ENCODE peak calls at places on chromosomes 6 and 20, in six cellular contexts. K, W, S, H, Q and A are unnamed samples.

GRCh38 chr6:131083687-131084086 is 20.6 kb upstream of the EPB41L2 start:
- DNase-seq in K (peak; percentile 42), W (no peak), S (no peak), H (peak; percentile 59), Q (no peak), A (no peak)

GRCh38 chr20:41170386-41171105 is 33.2 kb downstream of the PLCG1 start:
- DNase-seq in K (no peak), W (no peak), S (no peak), H (no peak), Q (no peak), A (no peak)

GRCh38 chr20:20480689-20481088 is 112.8 kb downstream of the INSM1 start:
- DNase-seq in K (peak; percentile 84), W (peak; percentile 79), S (peak; percentile 75), H (peak; percentile 79), Q (no peak), A (peak; percentile 69)

GRCh38 chr6:143188292-143188691 is 127.6 kb downstream of the AIG1 start:
- DNase-seq in K (no peak), W (no peak), S (no peak), H (no peak), Q (no peak), A (no peak)

GRCh38 chr6:132937466-132937906 is 123.1 kb downstream of the RPS12 start:
- DNase-seq in K (peak; percentile 44), W (peak; percentile 39), S (peak; percentile 30), H (peak; percentile 33), Q (no peak), A (peak; percentile 64)

GRCh38 chr6:3359091-3359752 is 97.6 kb downstream of the SLC22A23 start:
- DNase-seq in K (peak; percentile 31), W (peak; percentile 38), S (no peak), H (no peak), Q (no peak), A (no peak)

GRCh38 chr6:161434331-161434730 is 160.5 kb upstream of the AGPAT4 start:
- DNase-seq in K (no peak), W (peak; percentile 73), S (no peak), H (peak; percentile 59), Q (no peak), A (no peak)

GRCh38 chr6:119757467-119757866 is 407.9 kb upstream of the MAN1A1 start:
- DNase-seq in K (no peak), W (no peak), S (no peak), H (no peak), Q (no peak), A (peak; percentile 45)

GRCh38 chr6:169332250-169332649 is 78.6 kb upstream of the THBS2 start:
- DNase-seq in K (no peak), W (no peak), S (no peak), H (no peak), Q (no peak), A (no peak)

GRCh38 chr20:9916776-9917175 is 77.9 kb upstream of the PAK5 start:
- DNase-seq in K (no peak), W (no peak), S (no peak), H (peak; percentile 11), Q (no peak), A (no peak)

GRCh38 chr6:144360401-144360800 is 75.3 kb downstream of the UTRN start:
- DNase-seq in K (no peak), W (no peak), S (no peak), H (no peak), Q (no peak), A (peak; percentile 69)

GRCh38 chr6:158548418-158549161 is 11.3 kb upstream of the TMEM181 start:
- DNase-seq in K (no peak), W (no peak), S (no peak), H (peak; percentile 39), Q (no peak), A (no peak)

GRCh38 chr6:159790947-159791598 is 806 bp downstream of the MRPL18 start:
- DNase-seq in K (no peak), W (peak; percentile 20), S (peak; percentile 19), H (no peak), Q (peak; percentile 6), A (no peak)

GRCh38 chr6:41728954-41729353 is 6.5 kb downstream of the TFEB start:
- DNase-seq in K (no peak), W (no peak), S (no peak), H (no peak), Q (no peak), A (no peak)

GRCh38 chr6:54029187-54029586 is 82.1 kb upstream of the MLIP start:
- DNase-seq in K (no peak), W (no peak), S (no peak), H (no peak), Q (no peak), A (no peak)

GRCh38 chr20:48594533-48594932 is 233.3 kb downstream of the PREX1 start:
- DNase-seq in K (no peak), W (no peak), S (no peak), H (no peak), Q (no peak), A (no peak)

GRCh38 chr20:49601153-49601924 is 33.4 kb upstream of the PTGIS start:
- DNase-seq in K (no peak), W (no peak), S (no peak), H (no peak), Q (no peak), A (no peak)

GRCh38 chr20:49602370-49603208 is 34.7 kb upstream of the PTGIS start:
- DNase-seq in K (peak; percentile 41), W (no peak), S (no peak), H (no peak), Q (no peak), A (no peak)

GRCh38 chr20:49607568-49607967 is 39.6 kb upstream of the PTGIS start:
- DNase-seq in K (no peak), W (no peak), S (no peak), H (no peak), Q (no peak), A (no peak)

GRCh38 chr20:49599746-49600113 is 31.8 kb upstream of the PTGIS start:
- DNase-seq in K (no peak), W (no peak), S (no peak), H (no peak), Q (no peak), A (no peak)

DNA sequence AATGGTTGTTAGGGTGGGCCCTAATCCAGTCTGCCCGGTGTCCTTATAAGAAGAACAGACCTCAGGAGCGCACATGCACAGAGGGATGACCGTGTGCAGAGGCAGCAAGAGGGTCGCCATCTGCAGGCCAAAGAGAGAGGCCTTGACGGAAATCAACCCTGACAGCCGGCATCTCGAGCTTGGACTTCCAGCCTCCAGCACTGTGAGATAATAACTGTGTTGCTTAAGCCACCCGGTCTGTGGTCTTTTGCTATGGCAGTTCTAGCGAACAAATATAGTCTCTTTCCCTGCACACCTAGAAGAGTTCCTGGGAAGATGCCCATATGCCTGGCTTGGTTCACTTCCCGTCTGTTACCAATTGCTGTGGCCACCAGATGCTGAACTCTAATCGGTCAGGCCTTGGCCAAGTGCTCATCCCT is 35.3 kb upstream of the PTGIS start:
- DNase-seq in K (peak; percentile 45), W (no peak), S (no peak), H (peak; percentile 56), Q (no peak), A (no peak)
- TF ChIP-seq CTCF in K (peak; percentile 46), W (peak; percentile 13), S (no peak), H (peak; percentile 22), Q (no peak), A (no peak)

DNA sequence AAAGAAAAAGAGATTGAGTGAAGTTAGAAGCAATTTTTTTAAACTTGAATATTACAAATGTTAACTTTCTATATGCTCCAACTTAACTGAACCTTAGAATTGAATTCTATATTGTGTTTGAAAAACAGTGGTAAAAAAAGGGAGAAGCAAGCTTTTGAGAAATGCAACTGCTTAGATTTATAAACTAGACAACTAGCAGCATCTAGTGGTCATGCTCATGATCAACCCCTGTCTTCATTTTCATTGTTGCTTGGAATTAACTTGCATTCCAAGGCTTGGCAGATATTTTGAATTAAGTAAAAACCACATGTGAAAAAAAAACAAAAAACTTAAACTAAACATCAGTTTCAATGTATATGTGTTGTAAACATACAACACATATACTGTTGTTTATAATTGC is 113.1 kb downstream of the C6orf58 start:
- DNase-seq in K (peak; percentile 28), W (peak; percentile 1), S (peak; percentile 18), H (peak; percentile 18), Q (no peak), A (peak; percentile 32)
- TF ChIP-seq CTCF in K (peak; percentile 56), W (peak; percentile 74), S (peak; percentile 68), H (peak; percentile 64), Q (no peak), A (peak; percentile 51)

GRCh38 chr6:136288566-136289326 is 900 bp downstream of the BCLAF1 start:
- DNase-seq in K (peak; percentile 96), W (peak; percentile 96), S (peak; percentile 81), H (peak; percentile 96), Q (peak; percentile 85), A (peak; percentile 85)
- TF ChIP-seq CTCF in K (no peak), W (peak; percentile 28), S (no peak), H (peak; percentile 2), Q (peak; percentile 12), A (no peak)

GRCh38 chr20:33994624-33994913 is 858 bp downstream of the RALY start:
- DNase-seq in K (no peak), W (no peak), S (no peak), H (no peak), Q (no peak), A (no peak)

GRCh38 chr20:33992145-33992922 is 1.4 kb upstream of the RALY start:
- DNase-seq in K (peak; percentile 54), W (peak; percentile 63), S (peak; percentile 67), H (peak; percentile 47), Q (no peak), A (no peak)

GRCh38 chr20:33991498-33991897 is 2.2 kb upstream of the RALY start:
- DNase-seq in K (no peak), W (no peak), S (no peak), H (no peak), Q (no peak), A (no peak)

GRCh38 chr20:33993800-33994623 is at the start of gene RALY:
- DNase-seq in K (peak; percentile 72), W (peak; percentile 85), S (peak; percentile 89), H (peak; percentile 79), Q (peak; percentile 64), A (peak; percentile 80)

DNA sequence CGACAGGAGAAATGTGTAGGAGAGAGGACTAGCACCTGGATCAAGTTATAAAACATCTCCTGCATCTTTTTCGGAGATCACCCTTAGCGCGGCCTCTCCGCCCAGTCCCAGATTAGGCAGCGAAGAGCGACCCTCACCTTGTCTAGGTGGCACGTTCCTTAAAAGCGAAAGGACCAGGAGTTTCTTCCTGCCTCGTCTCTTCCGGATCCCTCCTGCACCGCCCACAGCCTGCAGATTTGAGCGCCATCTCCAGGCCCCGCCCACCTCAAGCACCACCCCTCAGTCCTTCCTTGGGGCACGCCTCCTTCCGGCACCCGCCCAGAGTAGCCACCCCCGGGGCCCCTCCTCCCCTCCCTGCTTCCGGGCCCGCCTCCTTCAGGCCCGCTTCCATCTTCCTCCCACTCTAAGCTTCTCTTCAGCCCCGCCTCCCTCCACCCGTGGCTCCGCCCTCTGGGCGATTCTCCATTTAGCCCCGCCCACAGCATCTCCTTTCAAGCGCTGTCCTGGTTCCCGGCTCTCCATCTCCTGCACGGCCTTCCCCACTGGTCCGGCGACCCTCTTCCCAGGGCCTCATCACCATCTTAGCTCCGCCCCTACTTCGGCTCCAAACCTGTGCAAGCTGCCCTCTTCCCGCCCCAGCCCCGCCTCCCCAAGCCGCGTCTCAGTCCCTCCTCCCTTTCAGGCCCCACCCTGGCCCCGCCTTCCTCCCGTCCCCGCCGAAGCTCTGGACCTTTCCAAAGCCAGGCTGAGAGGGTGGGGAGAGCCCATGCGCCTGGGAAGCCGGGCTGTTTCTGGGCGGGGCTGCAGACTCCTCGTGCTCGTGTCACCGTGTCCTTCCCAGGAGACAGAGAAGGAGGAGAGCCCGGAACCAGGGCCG is 550 bp upstream of the RALY start:
- DNase-seq in K (peak; percentile 99), W (peak; percentile 98), S (peak; percentile 100), H (peak; percentile 98), Q (peak; percentile 99), A (peak; percentile 98)
- TF ChIP-seq CTCF in K (no peak), W (no peak), S (no peak), H (no peak), Q (no peak), A (no peak)